ENCODE peak calls at places on chromosomes 7 and 10, in six cellular contexts. B, D, E, C, K and F are unnamed samples.

GRCh38 chr10:88661018-88661417 is 3.2 kb upstream of the LIPF start:
- DNase-seq in E (no peak), D (no peak), K (no peak), B (no peak), C (no peak), F (no peak)

GRCh38 chr10:78664929-78665525 is 403.7 kb upstream of the ZMIZ1 start:
- DNase-seq in K (peak), C (no peak), B (no peak), E (no peak), D (no peak), F (peak)

GRCh38 chr7:14125998-14126397 is 136.5 kb upstream of the ETV1 start:
- DNase-seq in E (no peak), D (no peak), K (no peak), B (no peak), C (no peak), F (no peak)

GRCh38 chr7:14899065-14899464 is 3.5 kb downstream of the DGKB start:
- DNase-seq in C (no peak), B (no peak), D (no peak), K (no peak), E (no peak), F (no peak)

GRCh38 chr10:35942052-35942451 is 300.0 kb upstream of the FZD8 start:
- DNase-seq in E (no peak), D (no peak), B (no peak), K (no peak), C (no peak), F (no peak)

GRCh38 chr7:100091411-100092181 is 2.8 kb downstream of the COPS6 start:
- DNase-seq in K (peak), D (no peak), B (peak), C (no peak), E (no peak), F (peak)

GRCh38 chr7:55179897-55180682 is 161.3 kb downstream of the EGFR start:
- DNase-seq in C (no peak), B (peak), D (no peak), E (no peak), K (no peak), F (no peak)

GRCh38 chr10:101607124-101607523 is 19.0 kb downstream of the DPCD start:
- DNase-seq in B (no peak), E (no peak), C (no peak), K (peak), D (no peak), F (no peak)

GRCh38 chr10:63703113-63703670 is 182.0 kb downstream of the REEP3 start:
- DNase-seq in E (peak), D (no peak), B (no peak), K (no peak), C (no peak), F (peak)

GRCh38 chr7:138848056-138848975 is 50.3 kb upstream of the ATP6V0A4 start:
- DNase-seq in E (no peak), B (no peak), D (no peak), K (no peak), C (no peak), F (no peak)

GRCh38 chr10:4079796-4080195 is 294.8 kb upstream of the KLF6 start:
- DNase-seq in D (no peak), B (no peak), E (no peak), C (no peak), K (no peak), F (no peak)

GRCh38 chr10:119375574-119376265 is 166.8 kb downstream of the RGS10 start:
- DNase-seq in D (no peak), C (no peak), K (no peak), E (no peak), B (no peak), F (no peak)

GRCh38 chr10:124387078-124387874 is 31.4 kb downstream of the OAT start:
- DNase-seq in E (no peak), D (no peak), K (no peak), B (peak), C (no peak), F (no peak)

GRCh38 chr7:108592633-108593277 is 23.1 kb downstream of the DNAJB9 start:
- DNase-seq in B (peak), C (no peak), D (no peak), K (peak), E (no peak), F (no peak)

GRCh38 chr7:106775552-106775936 is 89.5 kb upstream of the PIK3CG start:
- DNase-seq in C (no peak), E (no peak), K (peak), D (no peak), B (no peak), F (no peak)

GRCh38 chr7:105782391-105783063 is 93.9 kb downstream of the ATXN7L1 start:
- DNase-seq in C (no peak), E (no peak), K (no peak), D (no peak), B (no peak), F (no peak)

GRCh38 chr7:55066479-55066878 is 47.7 kb downstream of the EGFR start:
- DNase-seq in B (no peak), D (no peak), E (no peak), C (peak), K (no peak), F (no peak)

GRCh38 chr10:110163841-110164240 is 43.6 kb upstream of the MXI1 start:
- DNase-seq in B (no peak), D (no peak), C (no peak), K (no peak), E (no peak), F (no peak)

GRCh38 chr10:110163192-110163773 is 44.1 kb upstream of the MXI1 start:
- DNase-seq in K (no peak), B (no peak), C (no peak), D (no peak), E (no peak), F (no peak)

GRCh38 chr10:110165239-110165638 is 42.2 kb upstream of the MXI1 start:
- DNase-seq in B (no peak), C (no peak), K (no peak), D (no peak), E (no peak), F (no peak)

GRCh38 chr10:110165867-110166266 is 41.5 kb upstream of the MXI1 start:
- DNase-seq in C (no peak), K (no peak), B (no peak), E (no peak), D (no peak), F (no peak)

GRCh38 chr10:110162749-110163148 is 44.7 kb upstream of the MXI1 start:
- DNase-seq in B (no peak), C (no peak), K (no peak), D (no peak), E (no peak), F (peak)
- TF ChIP-seq GABPA in B (no peak), C (no peak), K (no peak), D (no peak), E (no peak), F (peak)

DNA sequence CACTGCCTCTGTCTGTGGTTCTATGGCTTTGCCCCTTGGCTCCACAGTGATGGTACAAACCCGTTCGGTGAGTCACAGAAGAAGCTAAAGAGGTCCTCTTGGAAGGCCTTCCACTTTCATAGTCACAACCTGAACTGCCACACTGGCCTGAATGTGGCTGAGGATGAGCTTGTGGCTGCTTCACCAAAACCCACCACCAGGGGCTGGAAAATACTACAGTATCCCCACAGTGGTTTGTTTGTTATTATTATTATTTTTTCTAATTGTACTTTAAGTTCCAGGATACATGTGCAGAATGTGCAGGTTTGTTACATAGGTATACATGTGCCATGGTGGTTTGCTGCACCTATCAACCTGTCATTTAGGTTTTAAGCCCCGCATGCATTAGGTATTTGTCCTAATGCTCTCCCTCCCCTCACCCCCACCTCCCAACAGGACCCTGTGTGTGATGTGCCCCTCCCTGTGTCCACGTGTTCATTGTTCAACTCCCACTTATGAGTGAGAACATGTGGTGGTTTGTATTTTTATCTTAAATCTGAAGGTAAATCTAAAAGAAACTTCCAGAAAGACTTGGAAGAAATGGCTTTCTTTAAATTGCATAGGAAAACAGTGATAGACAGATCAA is 160.8 kb upstream of the NPSR1 start:
- DNase-seq in K (no peak), C (no peak), B (peak), D (no peak), E (no peak), F (no peak)
- TF ChIP-seq GABPA in K (no peak), C (no peak), B (no peak), D (no peak), E (no peak), F (no peak)

DNA sequence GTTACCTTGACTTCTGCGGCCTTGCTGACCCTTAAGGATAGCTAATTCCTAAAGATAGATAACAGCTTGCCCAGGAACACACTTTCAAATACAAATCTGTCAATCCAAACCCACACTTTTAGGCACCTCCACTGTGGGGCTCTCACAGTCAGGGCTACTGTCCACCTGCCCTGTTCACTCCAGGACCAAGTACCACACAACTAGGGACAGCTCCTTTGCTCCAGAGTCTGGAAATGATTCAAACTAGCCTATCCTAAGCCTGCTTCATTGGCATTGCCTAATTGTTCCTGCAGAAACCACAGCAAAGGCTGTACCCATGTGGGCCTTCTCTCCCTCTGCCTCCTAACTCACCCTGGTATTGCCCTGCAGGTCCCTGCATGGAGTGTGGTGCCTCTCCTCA is 538.9 kb upstream of the IGFBP3 start:
- DNase-seq in K (no peak), E (no peak), B (no peak), C (no peak), D (no peak), F (no peak)
- TF ChIP-seq GABPA in K (no peak), E (no peak), B (no peak), C (no peak), D (no peak), F (no peak)

DNA sequence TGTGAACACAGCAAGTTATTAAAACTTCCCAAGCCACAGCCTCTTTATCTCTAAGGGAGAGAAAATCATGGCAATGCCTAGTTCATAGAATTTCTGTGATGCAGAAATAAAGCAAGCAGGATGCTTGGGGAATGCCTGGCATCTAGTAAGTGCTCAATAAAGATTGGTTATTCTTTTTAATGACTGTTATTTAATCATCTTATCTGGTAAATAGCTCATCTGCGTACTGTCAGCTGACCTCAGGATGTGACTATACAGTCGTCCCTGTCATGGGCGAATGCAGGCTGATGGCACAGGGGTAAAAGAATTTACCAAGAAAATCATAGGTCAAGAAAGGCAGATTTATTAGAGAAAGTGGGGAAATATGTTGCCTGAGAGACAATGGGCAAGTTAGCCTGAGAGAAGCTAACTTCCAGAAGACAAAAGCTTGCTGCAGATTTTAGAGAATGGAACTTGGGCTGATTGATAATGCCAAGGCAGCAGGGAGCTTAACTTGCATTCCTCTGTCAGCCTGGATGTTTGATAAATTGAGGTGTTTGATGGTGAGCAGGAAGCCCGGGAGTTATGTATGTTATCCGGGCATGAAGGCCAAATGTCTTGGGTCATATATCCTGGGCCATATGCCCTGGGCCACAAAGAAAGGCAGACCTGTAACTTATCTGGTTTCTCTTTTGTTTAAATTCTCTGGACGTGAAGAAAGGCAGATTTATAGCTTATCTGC is 126.0 kb downstream of the KCNMA1 start:
- DNase-seq in B (no peak), D (no peak), E (no peak), K (no peak), C (no peak), F (no peak)
- TF ChIP-seq GABPA in B (peak), D (no peak), E (no peak), K (no peak), C (no peak), F (no peak)

GRCh38 chr10:8445353-8445752 is 390.9 kb downstream of the GATA3 start:
- DNase-seq in K (no peak), B (peak), E (no peak), D (no peak), C (no peak), F (no peak)

GRCh38 chr10:8449909-8450308 is 395.4 kb downstream of the GATA3 start:
- DNase-seq in E (no peak), K (no peak), C (no peak), B (no peak), D (no peak), F (no peak)

GRCh38 chr10:8439040-8439439 is 384.6 kb downstream of the GATA3 start:
- DNase-seq in C (no peak), K (no peak), E (no peak), B (no peak), D (no peak), F (no peak)

DNA sequence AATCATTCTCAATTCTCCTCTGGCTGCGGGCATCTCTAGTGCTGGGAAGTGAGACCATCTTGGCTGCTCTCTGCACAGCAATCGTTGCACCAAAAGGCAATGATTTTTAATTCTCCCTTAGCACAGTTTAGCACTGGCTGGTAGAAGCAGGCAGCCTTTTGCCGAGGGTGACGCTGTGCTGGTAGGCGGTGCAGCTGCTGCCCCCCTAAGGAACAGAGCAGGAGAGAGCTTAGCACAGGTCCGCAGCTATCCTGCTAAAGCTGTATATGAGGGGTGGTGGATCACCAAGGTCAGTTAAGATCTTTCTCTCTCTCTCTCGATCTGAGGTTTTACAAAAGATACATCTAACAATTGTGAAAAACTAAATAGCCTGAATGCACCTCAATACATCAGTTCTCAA is 390.1 kb downstream of the GATA3 start:
- DNase-seq in E (no peak), C (no peak), D (peak), K (no peak), B (peak), F (no peak)
- TF ChIP-seq GABPA in E (no peak), C (no peak), D (no peak), K (no peak), B (no peak), F (no peak)

GRCh38 chr10:43892062-43892765 is 243.5 kb upstream of the ZNF32 start:
- DNase-seq in C (no peak), B (no peak), D (no peak), E (no peak), K (no peak), F (no peak)
- TF ChIP-seq GABPA in C (no peak), B (no peak), D (no peak), E (no peak), K (no peak), F (no peak)

DNA sequence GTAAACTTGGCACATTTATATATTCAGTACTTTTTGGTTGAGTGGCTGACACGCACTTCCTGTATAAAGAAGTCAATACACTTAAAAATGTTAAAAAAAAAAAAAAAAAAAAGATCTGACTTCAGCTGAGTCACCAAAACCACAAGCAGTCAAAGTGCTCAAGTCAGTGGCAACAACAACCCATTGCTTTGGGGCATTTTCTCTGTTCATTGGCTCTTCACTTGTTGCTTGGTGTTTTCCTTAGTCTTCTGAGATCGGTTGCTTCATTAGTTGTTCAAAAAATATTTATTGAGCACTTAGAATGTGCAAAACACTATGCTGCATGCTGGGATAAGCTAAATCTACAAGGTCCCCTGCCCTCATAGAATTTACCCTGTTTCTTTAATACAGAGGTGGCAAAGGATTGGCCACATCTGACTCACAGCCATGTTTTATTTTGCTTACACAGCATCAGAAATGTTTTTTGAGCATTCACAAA is 63.7 kb downstream of the ZNRF2 start:
- DNase-seq in B (no peak), C (peak), D (no peak), E (peak), K (peak), F (peak)
- TF ChIP-seq GABPA in B (no peak), C (no peak), D (no peak), E (peak), K (peak), F (no peak)

GRCh38 chr7:91515961-91516360 is 251.7 kb downstream of the FZD1 start:
- DNase-seq in D (no peak), E (no peak), C (no peak), K (no peak), B (no peak), F (no peak)

GRCh38 chr7:91518058-91518457 is 253.8 kb downstream of the FZD1 start:
- DNase-seq in D (no peak), C (no peak), K (no peak), E (no peak), B (no peak), F (no peak)

GRCh38 chr7:91514591-91514990 is 250.4 kb downstream of the FZD1 start:
- DNase-seq in K (no peak), B (no peak), E (no peak), D (no peak), C (no peak), F (no peak)

GRCh38 chr7:91519241-91520200 is 255.3 kb downstream of the FZD1 start:
- DNase-seq in K (no peak), C (no peak), B (no peak), D (no peak), E (no peak), F (no peak)

DNA sequence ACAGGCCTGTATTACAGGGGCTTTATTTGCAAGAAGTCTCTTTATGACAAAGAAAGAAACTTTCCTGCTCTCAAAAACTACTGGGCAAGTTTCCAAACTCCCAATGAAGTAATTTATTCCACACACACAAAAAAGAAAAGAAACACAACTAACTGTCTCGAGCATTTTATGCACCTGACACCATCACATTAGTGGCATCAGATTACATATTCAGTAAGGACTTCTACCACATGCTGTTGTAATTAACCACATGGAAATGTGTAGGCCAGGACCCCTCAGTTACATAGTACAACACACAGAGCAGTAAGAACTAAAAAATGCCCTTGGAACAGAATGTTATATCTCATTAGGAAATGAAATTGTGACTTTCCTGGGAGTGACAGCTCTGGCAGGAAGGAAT is 253.2 kb downstream of the FZD1 start:
- DNase-seq in B (no peak), C (no peak), K (no peak), D (no peak), E (no peak), F (no peak)
- TF ChIP-seq GABPA in B (no peak), C (no peak), K (no peak), D (no peak), E (no peak), F (no peak)

GRCh38 chr7:50497068-50497642 is 47.0 kb upstream of the FIGNL1 start:
- DNase-seq in K (peak), C (no peak), D (no peak), B (peak), E (no peak), F (no peak)
- TF ChIP-seq GABPA in K (peak), C (no peak), D (no peak), B (no peak), E (no peak), F (no peak)

GRCh38 chr7:17105701-17106100 is 192.8 kb upstream of the AHR start:
- DNase-seq in C (no peak), D (no peak), K (no peak), B (no peak), E (no peak), F (no peak)

GRCh38 chr7:17099083-17099973 is 199.1 kb upstream of the AHR start:
- DNase-seq in C (peak), E (no peak), K (no peak), B (no peak), D (no peak), F (no peak)

GRCh38 chr7:17103984-17104383 is 194.5 kb upstream of the AHR start:
- DNase-seq in B (no peak), E (no peak), K (no peak), D (no peak), C (no peak), F (no peak)

GRCh38 chr7:17101207-17101696 is 197.2 kb upstream of the AHR start:
- DNase-seq in B (no peak), K (no peak), E (no peak), C (no peak), D (no peak), F (no peak)

DNA sequence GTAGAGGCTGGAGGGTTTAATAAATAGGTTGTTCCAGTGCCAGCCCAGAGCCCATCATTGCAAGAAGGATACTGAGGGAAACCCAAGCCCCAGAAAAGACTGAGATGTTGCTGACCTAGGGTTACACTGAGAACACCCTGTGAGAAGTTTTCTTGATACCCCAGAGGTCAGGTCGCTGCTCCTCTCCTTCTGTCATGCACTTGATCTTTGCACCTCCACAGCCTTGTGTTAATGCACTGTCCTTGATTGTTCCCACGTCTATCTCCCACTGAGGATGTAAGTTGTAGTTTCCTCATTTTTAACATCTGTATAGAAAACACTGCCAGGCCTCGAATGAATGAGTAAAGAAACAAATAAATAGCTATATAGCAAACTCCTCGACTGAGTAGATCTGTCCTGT is 195.3 kb upstream of the AHR start:
- DNase-seq in E (no peak), D (no peak), K (no peak), C (no peak), B (no peak), F (no peak)
- TF ChIP-seq GABPA in E (no peak), D (no peak), K (no peak), C (no peak), B (no peak), F (no peak)